ENCODE peak calls at places on chromosomes 12 and 14, in five cellular contexts. O is caudate nucleus, U is HCT116, Q is cardiac muscle cell, X is body of pancreas. F is an unnamed sample.

GRCh38 chr12:72560370-72560769 is 288.2 kb downstream of the TRHDE start:
- DNase-seq in O (no peak), U (no peak), Q (no peak), X (no peak), F (no peak)

GRCh38 chr12:53074290-53074998 is 4.7 kb downstream of the SPRYD3 start:
- DNase-seq in O (no peak), U (no peak), Q (no peak), X (no peak), F (no peak)

GRCh38 chr14:91230363-91231035 is 14.0 kb downstream of the GPR68 start:
- DNase-seq in O (no peak), U (no peak), Q (no peak), X (no peak), F (no peak)

GRCh38 chr14:37658174-37658573 is 62.7 kb downstream of the TTC6 start:
- DNase-seq in O (no peak), U (no peak), Q (no peak), X (no peak), F (no peak)

GRCh38 chr12:69905801-69906200 is 80.8 kb downstream of the MYRFL start:
- DNase-seq in O (no peak), U (no peak), Q (no peak), X (no peak), F (no peak)

GRCh38 chr12:12011880-12012260 is 58.9 kb upstream of the BCL2L14 start:
- DNase-seq in O (no peak), U (no peak), Q (no peak), X (no peak), F (no peak)

GRCh38 chr12:26845984-26846383 is 13.0 kb upstream of the ITPR2 start:
- DNase-seq in O (no peak), U (no peak), Q (peak; percentile 98), X (peak; percentile 23), F (no peak)

GRCh38 chr14:100078997-100079561 is 13.9 kb downstream of the EVL start:
- DNase-seq in O (no peak), U (no peak), Q (peak; percentile 43), X (no peak), F (no peak)

GRCh38 chr12:76611533-76611932 is 52.0 kb upstream of the OSBPL8 start:
- DNase-seq in O (no peak), U (no peak), Q (peak; percentile 77), X (no peak), F (peak; percentile 92)

GRCh38 chr12:119669744-119670472 is 2.0 kb downstream of the PRKAB1 start:
- DNase-seq in O (no peak), U (no peak), Q (no peak), X (peak; percentile 44), F (peak; percentile 59)

GRCh38 chr14:20384886-20385285 is 28.4 kb downstream of the TEP1 start:
- DNase-seq in O (no peak), U (no peak), Q (no peak), X (no peak), F (no peak)

GRCh38 chr12:19530631-19531020 is 91.3 kb downstream of the AEBP2 start:
- DNase-seq in O (no peak), U (no peak), Q (peak; percentile 43), X (no peak), F (no peak)

GRCh38 chr12:14239935-14240872 is 125.3 kb upstream of the ATF7IP start:
- DNase-seq in O (no peak), U (no peak), Q (no peak), X (no peak), F (no peak)

GRCh38 chr12:110853856-110854255 is 7.1 kb downstream of the CCDC63 start:
- DNase-seq in O (no peak), U (no peak), Q (peak; percentile 76), X (no peak), F (no peak)

GRCh38 chr12:47147749-47148148 is 68.0 kb upstream of the AMIGO2 start:
- DNase-seq in O (no peak), U (no peak), Q (no peak), X (no peak), F (no peak)

GRCh38 chr12:24709201-24709600 is 239.7 kb downstream of the BCAT1 start:
- DNase-seq in O (no peak), U (no peak), Q (peak; percentile 39), X (no peak), F (no peak)

GRCh38 chr12:42090899-42091298 is 53.8 kb downstream of the GXYLT1 start:
- DNase-seq in O (no peak), U (no peak), Q (peak; percentile 67), X (no peak), F (no peak)

GRCh38 chr12:4771960-4772566 is 51.9 kb downstream of the GALNT8 start:
- DNase-seq in O (no peak), U (no peak), Q (no peak), X (no peak), F (no peak)

GRCh38 chr12:113611652-113612051 is 140.0 kb upstream of the LHX5 start:
- DNase-seq in O (no peak), U (no peak), Q (no peak), X (no peak), F (no peak)

GRCh38 chr12:113613414-113613813 is 141.7 kb upstream of the LHX5 start:
- DNase-seq in O (no peak), U (no peak), Q (no peak), X (no peak), F (no peak)

GRCh38 chr12:113609692-113610469 is 138.2 kb upstream of the LHX5 start:
- DNase-seq in O (no peak), U (no peak), Q (no peak), X (no peak), F (no peak)

GRCh38 chr12:113612076-113612728 is 140.5 kb upstream of the LHX5 start:
- DNase-seq in O (no peak), U (no peak), Q (no peak), X (no peak), F (no peak)

DNA sequence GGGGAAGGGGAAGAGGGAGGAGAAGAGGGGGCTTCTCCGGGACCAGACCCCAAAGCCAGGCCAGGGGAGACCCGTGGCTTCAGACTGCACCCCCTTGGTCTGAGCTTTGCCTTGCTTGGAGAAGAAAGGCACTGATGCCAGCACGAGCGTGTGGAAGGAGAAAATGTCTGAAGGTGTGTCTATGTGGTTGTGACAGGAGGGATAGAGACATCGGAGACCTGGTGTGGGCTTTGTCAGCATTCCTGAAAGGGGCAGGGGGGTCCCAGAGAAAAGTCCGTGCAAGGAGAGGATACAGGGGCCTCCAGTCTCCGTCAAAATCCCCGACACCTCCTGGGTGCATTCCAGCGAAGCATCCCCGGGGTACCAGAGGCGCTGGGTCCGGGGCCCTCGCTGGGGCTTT is 139.0 kb upstream of the LHX5 start:
- DNase-seq in O (no peak), U (no peak), Q (no peak), X (no peak), F (no peak)
- H3K27ac ChIP-seq in O (no peak overlapping the region), U (no peak overlapping the region), Q (no peak overlapping the region), X (no peak overlapping the region), F (no peak overlapping the region)

DNA sequence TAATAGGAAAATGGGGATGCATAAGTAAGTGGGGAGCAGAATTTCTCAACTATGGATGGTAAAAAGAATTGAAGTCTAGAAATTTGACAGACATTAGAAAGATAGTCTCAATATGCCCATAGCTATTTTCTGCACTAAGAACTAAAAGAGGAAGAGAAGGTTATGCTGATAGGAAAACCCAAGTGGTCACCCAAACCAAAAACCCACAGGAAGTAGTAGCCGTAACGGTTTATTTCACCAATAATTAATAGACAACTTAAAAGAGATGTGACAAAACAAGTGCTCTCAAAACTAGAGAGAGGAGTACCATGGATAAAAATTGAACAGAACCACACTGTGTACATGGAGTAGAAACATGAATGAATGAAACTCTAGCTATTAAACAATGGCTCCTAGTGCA is 295.4 kb downstream of the FSCB start:
- DNase-seq in O (no peak), U (no peak), Q (no peak), X (no peak), F (no peak)
- H3K27ac ChIP-seq in O (no peak overlapping the region), U (no peak overlapping the region), Q (no peak overlapping the region), X (no peak overlapping the region), F (no peak overlapping the region)

DNA sequence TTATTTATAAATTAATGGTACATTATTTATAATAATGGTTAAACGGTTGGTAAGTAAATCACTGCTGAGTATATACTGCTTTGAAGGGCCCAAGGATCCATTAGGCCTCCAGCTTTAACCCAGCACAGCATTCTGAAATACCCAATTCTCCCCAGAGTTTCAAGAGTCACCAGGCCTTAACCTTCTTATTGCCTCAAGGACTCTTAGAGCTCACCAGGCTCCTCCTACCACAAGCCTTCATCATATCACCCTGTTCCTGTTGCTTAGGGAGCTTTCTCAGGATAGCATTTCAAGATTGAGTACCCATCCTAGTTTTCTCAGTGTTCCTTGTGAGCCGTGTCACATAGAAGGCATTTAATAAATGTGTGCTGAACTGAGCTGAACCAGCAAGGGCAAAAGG is 242.5 kb downstream of the FBXL14 start:
- DNase-seq in O (no peak), U (no peak), Q (no peak), X (no peak), F (no peak)
- H3K27ac ChIP-seq in O (no peak overlapping the region), U (no peak overlapping the region), Q (peak overlapping the region; percentile 31), X (no peak overlapping the region), F (no peak overlapping the region)

DNA sequence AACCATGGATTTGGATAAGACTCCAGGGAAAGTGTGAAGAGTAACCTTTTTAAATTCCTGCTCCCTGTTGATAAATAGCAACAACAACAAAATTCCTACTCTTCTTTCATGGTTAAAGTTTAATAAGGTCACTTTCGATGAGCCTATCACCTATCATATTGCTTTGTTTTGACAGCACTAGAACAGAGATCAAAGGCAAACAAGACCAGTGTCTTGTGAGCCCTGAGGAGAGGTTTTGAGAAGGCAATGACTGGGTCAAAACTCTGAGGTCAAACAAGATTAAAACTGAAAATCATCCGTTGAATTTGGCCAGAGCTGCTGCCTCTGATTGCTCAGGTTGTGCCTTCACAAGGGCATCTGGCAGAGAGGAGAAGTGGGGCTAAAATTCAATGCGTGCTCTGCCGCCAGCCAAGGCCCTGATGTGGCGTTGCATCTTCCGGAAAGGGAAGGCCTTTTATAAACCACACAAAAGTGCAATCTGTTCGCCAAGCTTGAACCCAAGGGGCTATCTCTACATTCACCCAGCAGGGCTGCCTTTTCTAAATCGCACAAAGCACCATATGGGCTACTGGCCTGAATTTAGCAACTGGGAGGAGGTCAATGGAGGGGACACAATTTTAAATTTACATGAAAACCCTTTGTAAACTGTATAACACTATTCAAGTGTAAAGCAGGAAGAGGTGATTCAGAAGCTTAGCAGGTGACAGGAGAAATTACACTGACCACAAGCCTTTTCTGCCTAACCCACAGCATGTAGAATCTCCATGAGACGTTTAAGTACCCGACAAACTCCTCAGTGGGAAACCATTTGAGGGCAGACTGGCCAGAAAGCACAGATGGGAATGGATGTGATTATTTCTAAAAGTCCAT is 140.8 kb downstream of the DAD1 start:
- DNase-seq in O (no peak), U (no peak), Q (no peak), X (no peak), F (no peak)
- H3K27ac ChIP-seq in O (no peak overlapping the region), U (no peak overlapping the region), Q (no peak overlapping the region), X (no peak overlapping the region), F (no peak overlapping the region)

GRCh38 chr12:89875225-89875624 is 166.6 kb upstream of the ATP2B1 start:
- DNase-seq in O (no peak), U (no peak), Q (no peak), X (no peak), F (no peak)

GRCh38 chr12:89872922-89873630 is 164.4 kb upstream of the ATP2B1 start:
- DNase-seq in O (no peak), U (no peak), Q (no peak), X (no peak), F (no peak)

GRCh38 chr12:89875809-89876208 is 167.2 kb upstream of the ATP2B1 start:
- DNase-seq in O (no peak), U (no peak), Q (no peak), X (no peak), F (no peak)

GRCh38 chr12:89874146-89874545 is 165.5 kb upstream of the ATP2B1 start:
- DNase-seq in O (no peak), U (no peak), Q (peak; percentile 23), X (no peak), F (no peak)

GRCh38 chr12:89873745-89874144 is 165.1 kb upstream of the ATP2B1 start:
- DNase-seq in O (no peak), U (no peak), Q (peak; percentile 34), X (no peak), F (no peak)
- H3K27ac ChIP-seq in O (peak overlapping the region; percentile 77), U (no peak overlapping the region), Q (no peak overlapping the region), X (no peak overlapping the region), F (no peak overlapping the region)

F was measured in epithelial cell of prostate.